ENCODE peak calls at places on chromosomes 16 and 17, in nine cellular contexts. One of them, this sample, is unnamed.

GRCh38 chr16:68375801-68376536 is 65.2 kb downstream of the PRMT7 start:
- DNase-seq in breast epithelium: no peak
- DNase-seq in GM12878: no peak
- DNase-seq in vagina: no peak
- DNase-seq in HepG2: no peak
- DNase-seq in spleen: no peak
- DNase-seq in sigmoid colon: no peak
- DNase-seq in prostate gland: no peak
- DNase-seq in esophagus muscularis mucosa: no peak
- DNase-seq in this sample: no peak

GRCh38 chr17:44400226-44400847 is 10.9 kb upstream of the ITGA2B start:
- DNase-seq in breast epithelium: no peak
- DNase-seq in GM12878: no peak
- DNase-seq in vagina: no peak
- DNase-seq in HepG2: peak
- DNase-seq in spleen: no peak
- DNase-seq in sigmoid colon: no peak
- DNase-seq in prostate gland: no peak
- DNase-seq in esophagus muscularis mucosa: no peak
- DNase-seq in this sample: no peak

GRCh38 chr16:85607796-85608514 is 5.2 kb upstream of the GSE1 start:
- DNase-seq in breast epithelium: no peak
- DNase-seq in GM12878: no peak
- DNase-seq in vagina: no peak
- DNase-seq in HepG2: no peak
- DNase-seq in spleen: no peak
- DNase-seq in sigmoid colon: no peak
- DNase-seq in prostate gland: no peak
- DNase-seq in esophagus muscularis mucosa: no peak
- DNase-seq in this sample: no peak

GRCh38 chr16:84115919-84116719 is 623 bp downstream of the MBTPS1 start:
- DNase-seq in breast epithelium: no peak
- DNase-seq in GM12878: no peak
- DNase-seq in vagina: no peak
- DNase-seq in HepG2: peak
- DNase-seq in spleen: no peak
- DNase-seq in sigmoid colon: no peak
- DNase-seq in prostate gland: peak
- DNase-seq in esophagus muscularis mucosa: no peak
- DNase-seq in this sample: peak

GRCh38 chr16:78464833-78465232 is 365.4 kb downstream of the WWOX start:
- DNase-seq in breast epithelium: no peak
- DNase-seq in GM12878: no peak
- DNase-seq in vagina: no peak
- DNase-seq in HepG2: no peak
- DNase-seq in spleen: no peak
- DNase-seq in sigmoid colon: no peak
- DNase-seq in prostate gland: no peak
- DNase-seq in esophagus muscularis mucosa: no peak
- DNase-seq in this sample: no peak

GRCh38 chr16:3716831-3717234 is 491 bp downstream of the TRAP1 start:
- DNase-seq in breast epithelium: no peak
- DNase-seq in GM12878: no peak
- DNase-seq in vagina: no peak
- DNase-seq in HepG2: no peak
- DNase-seq in spleen: no peak
- DNase-seq in sigmoid colon: no peak
- DNase-seq in prostate gland: no peak
- DNase-seq in esophagus muscularis mucosa: no peak
- DNase-seq in this sample: peak

GRCh38 chr16:1526608-1527555 is 6.6 kb upstream of the TMEM204 start:
- DNase-seq in breast epithelium: no peak
- DNase-seq in GM12878: no peak
- DNase-seq in vagina: no peak
- DNase-seq in HepG2: no peak
- DNase-seq in spleen: no peak
- DNase-seq in sigmoid colon: no peak
- DNase-seq in prostate gland: no peak
- DNase-seq in esophagus muscularis mucosa: no peak
- DNase-seq in this sample: no peak

GRCh38 chr17:74513987-74514631 is 17.2 kb downstream of the CD300LB start:
- DNase-seq in breast epithelium: peak
- DNase-seq in GM12878: peak
- DNase-seq in vagina: no peak
- DNase-seq in HepG2: peak
- DNase-seq in spleen: no peak
- DNase-seq in sigmoid colon: no peak
- DNase-seq in prostate gland: no peak
- DNase-seq in esophagus muscularis mucosa: peak
- DNase-seq in this sample: no peak

GRCh38 chr16:8634991-8635736 is 13.7 kb downstream of the METTL22 start:
- DNase-seq in breast epithelium: no peak
- DNase-seq in GM12878: no peak
- DNase-seq in vagina: no peak
- DNase-seq in HepG2: peak
- DNase-seq in spleen: peak
- DNase-seq in sigmoid colon: peak
- DNase-seq in prostate gland: no peak
- DNase-seq in esophagus muscularis mucosa: no peak
- DNase-seq in this sample: no peak

GRCh38 chr17:58089111-58089510 is 5.9 kb downstream of the DYNLL2 start:
- DNase-seq in breast epithelium: no peak
- DNase-seq in GM12878: no peak
- DNase-seq in vagina: no peak
- DNase-seq in HepG2: no peak
- DNase-seq in spleen: no peak
- DNase-seq in sigmoid colon: no peak
- DNase-seq in prostate gland: no peak
- DNase-seq in esophagus muscularis mucosa: peak
- DNase-seq in this sample: no peak

GRCh38 chr17:67672592-67672991 is 45.1 kb upstream of the NOL11 start:
- DNase-seq in breast epithelium: no peak
- DNase-seq in GM12878: no peak
- DNase-seq in vagina: no peak
- DNase-seq in HepG2: no peak
- DNase-seq in spleen: no peak
- DNase-seq in sigmoid colon: no peak
- DNase-seq in prostate gland: no peak
- DNase-seq in esophagus muscularis mucosa: no peak
- DNase-seq in this sample: peak

GRCh38 chr16:53220585-53220984 is 165.8 kb downstream of the CHD9 start:
- DNase-seq in breast epithelium: no peak
- DNase-seq in GM12878: no peak
- DNase-seq in vagina: no peak
- DNase-seq in HepG2: peak
- DNase-seq in spleen: no peak
- DNase-seq in sigmoid colon: no peak
- DNase-seq in prostate gland: no peak
- DNase-seq in esophagus muscularis mucosa: no peak
- DNase-seq in this sample: no peak

GRCh38 chr16:85238233-85238647 is 126.0 kb upstream of the CIBAR2 start:
- DNase-seq in breast epithelium: no peak
- DNase-seq in GM12878: no peak
- DNase-seq in vagina: no peak
- DNase-seq in HepG2: no peak
- DNase-seq in spleen: no peak
- DNase-seq in sigmoid colon: peak
- DNase-seq in prostate gland: no peak
- DNase-seq in esophagus muscularis mucosa: peak
- DNase-seq in this sample: peak

GRCh38 chr17:75442168-75443103 is 14.0 kb upstream of the TMEM94 start:
- DNase-seq in breast epithelium: no peak
- DNase-seq in GM12878: no peak
- DNase-seq in vagina: no peak
- DNase-seq in HepG2: peak
- DNase-seq in spleen: no peak
- DNase-seq in sigmoid colon: no peak
- DNase-seq in prostate gland: no peak
- DNase-seq in esophagus muscularis mucosa: no peak
- DNase-seq in this sample: no peak

GRCh38 chr16:24906199-24906808 is 60.5 kb downstream of the SLC5A11 start:
- DNase-seq in breast epithelium: no peak
- DNase-seq in GM12878: no peak
- DNase-seq in vagina: no peak
- DNase-seq in HepG2: peak
- DNase-seq in spleen: peak
- DNase-seq in sigmoid colon: no peak
- DNase-seq in prostate gland: no peak
- DNase-seq in esophagus muscularis mucosa: no peak
- DNase-seq in this sample: no peak

GRCh38 chr17:32927201-32927723 is 691 bp upstream of the TMEM98 start:
- DNase-seq in breast epithelium: no peak
- DNase-seq in GM12878: no peak
- DNase-seq in vagina: no peak
- DNase-seq in HepG2: peak
- DNase-seq in spleen: no peak
- DNase-seq in sigmoid colon: no peak
- DNase-seq in prostate gland: no peak
- DNase-seq in esophagus muscularis mucosa: no peak
- DNase-seq in this sample: peak

GRCh38 chr16:81831722-81832126 is 52.6 kb downstream of the PLCG2 start:
- DNase-seq in breast epithelium: peak
- DNase-seq in GM12878: peak
- DNase-seq in vagina: no peak
- DNase-seq in HepG2: no peak
- DNase-seq in spleen: peak
- DNase-seq in sigmoid colon: peak
- DNase-seq in prostate gland: peak
- DNase-seq in esophagus muscularis mucosa: no peak
- DNase-seq in this sample: peak

GRCh38 chr17:69608808-69609494 is 194.5 kb downstream of the MAP2K6 start:
- DNase-seq in breast epithelium: no peak
- DNase-seq in GM12878: no peak
- DNase-seq in vagina: no peak
- DNase-seq in HepG2: no peak
- DNase-seq in spleen: no peak
- DNase-seq in sigmoid colon: no peak
- DNase-seq in prostate gland: no peak
- DNase-seq in esophagus muscularis mucosa: no peak
- DNase-seq in this sample: no peak

GRCh38 chr17:8126306-8127066 is 2.6 kb upstream of the HES7 start:
- DNase-seq in breast epithelium: no peak
- DNase-seq in GM12878: no peak
- DNase-seq in vagina: no peak
- DNase-seq in HepG2: no peak
- DNase-seq in spleen: no peak
- DNase-seq in sigmoid colon: no peak
- DNase-seq in prostate gland: peak
- DNase-seq in esophagus muscularis mucosa: no peak
- DNase-seq in this sample: peak

GRCh38 chr16:66904428-66904845 is 14.2 kb downstream of the CDH16 start:
- DNase-seq in breast epithelium: no peak
- DNase-seq in GM12878: no peak
- DNase-seq in vagina: no peak
- DNase-seq in HepG2: no peak
- DNase-seq in spleen: no peak
- DNase-seq in sigmoid colon: no peak
- DNase-seq in prostate gland: no peak
- DNase-seq in esophagus muscularis mucosa: no peak
- DNase-seq in this sample: no peak

DNA sequence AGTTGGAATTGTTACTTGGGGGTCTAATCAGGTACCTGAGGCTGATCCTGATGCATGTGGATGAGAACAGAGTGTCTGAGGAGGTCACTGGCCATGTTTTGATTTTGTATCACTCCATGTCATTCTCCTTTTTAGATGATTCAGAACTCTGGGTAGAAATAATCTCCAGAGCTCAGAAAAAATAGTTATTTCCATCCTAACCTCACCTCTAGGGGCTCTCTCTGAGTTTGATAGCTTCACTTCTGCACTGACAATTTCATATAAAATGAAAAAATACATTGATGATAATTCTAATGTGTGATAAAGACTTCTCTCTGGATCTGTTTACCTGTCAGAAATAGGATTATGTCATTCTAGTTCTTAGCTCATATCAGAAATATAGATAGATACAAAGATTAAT is 6.2 kb upstream of the KRT12 start:
- DNase-seq in breast epithelium: no peak
- DNase-seq in GM12878: no peak
- DNase-seq in vagina: no peak
- DNase-seq in HepG2: no peak
- DNase-seq in spleen: no peak
- DNase-seq in sigmoid colon: no peak
- DNase-seq in prostate gland: no peak
- DNase-seq in esophagus muscularis mucosa: no peak
- DNase-seq in this sample: no peak
- TF ChIP-seq CTCF in breast epithelium: no peak
- TF ChIP-seq CTCF in GM12878: no peak
- TF ChIP-seq CTCF in vagina: no peak
- TF ChIP-seq CTCF in HepG2: no peak
- TF ChIP-seq CTCF in spleen: no peak
- TF ChIP-seq CTCF in sigmoid colon: no peak
- TF ChIP-seq CTCF in prostate gland: no peak
- TF ChIP-seq CTCF in esophagus muscularis mucosa: no peak
- TF ChIP-seq CTCF in this sample: no peak

GRCh38 chr17:5486206-5487124 is at the start of gene MIS12:
- DNase-seq in breast epithelium: peak
- DNase-seq in GM12878: peak
- DNase-seq in vagina: peak
- DNase-seq in HepG2: peak
- DNase-seq in spleen: peak
- DNase-seq in sigmoid colon: peak
- DNase-seq in prostate gland: peak
- DNase-seq in esophagus muscularis mucosa: peak
- DNase-seq in this sample: peak
- TF ChIP-seq POLR2AphosphoS5 in breast epithelium: peak
- TF ChIP-seq POLR2AphosphoS5 in GM12878: peak
- TF ChIP-seq POLR2AphosphoS5 in vagina: peak
- TF ChIP-seq POLR2AphosphoS5 in HepG2: peak
- TF ChIP-seq POLR2AphosphoS5 in spleen: peak
- TF ChIP-seq POLR2AphosphoS5 in sigmoid colon: peak
- TF ChIP-seq POLR2AphosphoS5 in prostate gland: peak
- TF ChIP-seq POLR2AphosphoS5 in esophagus muscularis mucosa: peak
- TF ChIP-seq POLR2AphosphoS5 in this sample: peak

GRCh38 chr16:89633064-89633631 is 19.7 kb downstream of the DPEP1 start:
- DNase-seq in breast epithelium: no peak
- DNase-seq in GM12878: no peak
- DNase-seq in vagina: no peak
- DNase-seq in HepG2: no peak
- DNase-seq in spleen: no peak
- DNase-seq in sigmoid colon: no peak
- DNase-seq in prostate gland: no peak
- DNase-seq in esophagus muscularis mucosa: no peak
- DNase-seq in this sample: peak
- H3K4me3 ChIP-seq in breast epithelium: no peak
- H3K4me3 ChIP-seq in GM12878: no peak
- H3K4me3 ChIP-seq in vagina: no peak
- H3K4me3 ChIP-seq in HepG2: no peak
- H3K4me3 ChIP-seq in spleen: no peak
- H3K4me3 ChIP-seq in sigmoid colon: no peak
- H3K4me3 ChIP-seq in prostate gland: no peak
- H3K4me3 ChIP-seq in esophagus muscularis mucosa: no peak
- H3K4me3 ChIP-seq in this sample: no peak

DNA sequence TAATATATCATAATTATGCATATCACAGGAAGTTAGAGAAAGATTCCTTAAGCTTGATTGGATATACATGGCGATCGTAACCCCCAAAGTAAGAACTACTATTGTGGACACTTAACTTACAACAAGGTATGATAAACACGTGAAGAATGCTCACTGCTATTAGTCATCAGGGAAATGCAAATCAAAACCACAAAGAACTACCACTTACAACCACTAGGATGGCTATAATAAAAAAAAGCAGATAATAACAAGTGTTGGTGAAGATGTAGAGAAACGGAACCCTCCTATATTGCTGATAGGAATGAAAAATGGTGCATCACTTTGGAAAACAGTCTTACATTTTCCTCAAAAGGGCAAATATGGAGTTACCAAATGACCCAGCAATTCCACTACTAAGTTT is 265.9 kb downstream of the SLC39A11 start:
- DNase-seq in breast epithelium: no peak
- DNase-seq in GM12878: no peak
- DNase-seq in vagina: no peak
- DNase-seq in HepG2: no peak
- DNase-seq in spleen: no peak
- DNase-seq in sigmoid colon: no peak
- DNase-seq in prostate gland: no peak
- DNase-seq in esophagus muscularis mucosa: no peak
- DNase-seq in this sample: no peak
- TF ChIP-seq CTCF in breast epithelium: no peak
- TF ChIP-seq CTCF in GM12878: no peak
- TF ChIP-seq CTCF in vagina: no peak
- TF ChIP-seq CTCF in HepG2: no peak
- TF ChIP-seq CTCF in spleen: no peak
- TF ChIP-seq CTCF in sigmoid colon: no peak
- TF ChIP-seq CTCF in prostate gland: no peak
- TF ChIP-seq CTCF in esophagus muscularis mucosa: no peak
- TF ChIP-seq CTCF in this sample: no peak

This sample was measured in transverse colon.